ENCODE peak calls at places on chromosomes 16 and 17, in five cellular contexts. One of them, this sample, is unnamed.

GRCh38 chr17:28645576-28645939 is 600 bp upstream of the BLTP2 start:
- DNase-seq in activated T-cell treated with anti-CD3 and anti-CD28 coated beads for 1 hour: no peak
- DNase-seq in skeletal muscle cell: no peak
- DNase-seq in retina: no peak
- DNase-seq in amygdala: no peak
- DNase-seq in this sample: no peak

GRCh38 chr17:35892091-35892637 is 12.0 kb upstream of the CCL5 start:
- DNase-seq in activated T-cell treated with anti-CD3 and anti-CD28 coated beads for 1 hour: no peak
- DNase-seq in skeletal muscle cell: no peak
- DNase-seq in retina: no peak
- DNase-seq in amygdala: no peak
- DNase-seq in this sample: peak; percentile 76

GRCh38 chr17:43427362-43428043 is 28.7 kb downstream of the ARL4D start:
- DNase-seq in activated T-cell treated with anti-CD3 and anti-CD28 coated beads for 1 hour: no peak
- DNase-seq in skeletal muscle cell: no peak
- DNase-seq in retina: no peak
- DNase-seq in amygdala: no peak
- DNase-seq in this sample: no peak

GRCh38 chr16:26983426-26983825 is 83.3 kb upstream of the C16orf82 start:
- DNase-seq in activated T-cell treated with anti-CD3 and anti-CD28 coated beads for 1 hour: no peak
- DNase-seq in skeletal muscle cell: no peak
- DNase-seq in retina: peak; percentile 45
- DNase-seq in amygdala: no peak
- DNase-seq in this sample: no peak

GRCh38 chr16:278863-279366 is 1.5 kb upstream of the ARHGDIG start:
- DNase-seq in activated T-cell treated with anti-CD3 and anti-CD28 coated beads for 1 hour: no peak
- DNase-seq in skeletal muscle cell: no peak
- DNase-seq in retina: no peak
- DNase-seq in amygdala: no peak
- DNase-seq in this sample: peak; percentile 54

GRCh38 chr16:31487720-31488629 is 5.1 kb downstream of the SLC5A2 start:
- DNase-seq in activated T-cell treated with anti-CD3 and anti-CD28 coated beads for 1 hour: peak; percentile 59
- DNase-seq in skeletal muscle cell: no peak
- DNase-seq in retina: peak; percentile 79
- DNase-seq in amygdala: no peak
- DNase-seq in this sample: peak; percentile 17

GRCh38 chr17:19867094-19867653 is 562 bp downstream of the ULK2 start:
- DNase-seq in activated T-cell treated with anti-CD3 and anti-CD28 coated beads for 1 hour: peak; percentile 34
- DNase-seq in skeletal muscle cell: peak; percentile 17
- DNase-seq in retina: peak; percentile 93
- DNase-seq in amygdala: peak; percentile 12
- DNase-seq in this sample: peak; percentile 64

GRCh38 chr16:6684076-6684673 is 648.5 kb upstream of the RBFOX1 start:
- DNase-seq in activated T-cell treated with anti-CD3 and anti-CD28 coated beads for 1 hour: no peak
- DNase-seq in skeletal muscle cell: no peak
- DNase-seq in retina: peak; percentile 70
- DNase-seq in amygdala: no peak
- DNase-seq in this sample: no peak